ENCODE peak calls at places on chromosomes 2 and 18, in nine cellular contexts. K, Y, N, M, G, U, R, P and Z are unnamed samples.

GRCh38 chr18:26468931-26469340 is 79.4 kb downstream of the KCTD1 start:
- DNase-seq in K (no peak), Y (no peak), N (no peak), M (no peak), G (no peak), U (peak), R (no peak), P (no peak), Z (no peak)

GRCh38 chr2:27705851-27706622 is 42.3 kb downstream of the SLC4A1AP start:
- DNase-seq in K (no peak), Y (no peak), N (no peak), M (no peak), G (peak), U (peak), R (peak), P (peak), Z (no peak)

GRCh38 chr18:21760321-21760720 is 19.7 kb downstream of the MIB1 start:
- DNase-seq in K (no peak), Y (no peak), N (no peak), M (no peak), G (no peak), U (peak), R (peak), P (peak), Z (no peak)

GRCh38 chr2:101253013-101253712 is 477 bp downstream of the CNOT11 start:
- DNase-seq in K (peak), Y (peak), N (peak), M (peak), G (peak), U (peak), R (peak), P (peak), Z (peak)

GRCh38 chr18:6683112-6683876 is 46.2 kb upstream of the ARHGAP28 start:
- DNase-seq in K (no peak), Y (no peak), N (no peak), M (no peak), G (peak), U (no peak), R (no peak), P (no peak), Z (no peak)

GRCh38 chr2:80190166-80190565 is 114.4 kb downstream of the LRRTM1 start:
- DNase-seq in K (no peak), Y (no peak), N (no peak), M (no peak), G (no peak), U (no peak), R (no peak), P (no peak), Z (no peak)

GRCh38 chr2:25310965-25311865 is 30.5 kb downstream of the DNMT3A start:
- DNase-seq in K (no peak), Y (no peak), N (no peak), M (no peak), G (peak), U (no peak), R (no peak), P (no peak), Z (no peak)

GRCh38 chr2:200901459-200902072 is 12.4 kb downstream of the NIF3L1 start:
- DNase-seq in K (peak), Y (peak), N (peak), M (peak), G (peak), U (peak), R (peak), P (peak), Z (peak)

GRCh38 chr2:101873543-101873942 is 118.2 kb upstream of the IL1R2 start:
- DNase-seq in K (no peak), Y (no peak), N (no peak), M (no peak), G (no peak), U (peak), R (no peak), P (no peak), Z (no peak)

GRCh38 chr18:61379827-61380226 is 46.6 kb downstream of the CDH20 start:
- DNase-seq in K (no peak), Y (no peak), N (no peak), M (no peak), G (no peak), U (no peak), R (no peak), P (no peak), Z (no peak)

GRCh38 chr18:59381949-59382348 is 22.9 kb upstream of the LMAN1 start:
- DNase-seq in K (no peak), Y (no peak), N (no peak), M (no peak), G (no peak), U (no peak), R (no peak), P (no peak), Z (no peak)

GRCh38 chr2:39435974-39436591 is 1.0 kb downstream of the MAP4K3 start:
- DNase-seq in K (no peak), Y (no peak), N (no peak), M (no peak), G (peak), U (peak), R (peak), P (peak), Z (no peak)

GRCh38 chr2:134137182-134137595 is 116.7 kb upstream of the MGAT5 start:
- DNase-seq in K (no peak), Y (no peak), N (no peak), M (no peak), G (peak), U (peak), R (peak), P (peak), Z (no peak)

GRCh38 chr2:37654932-37655331 is 16.5 kb downstream of the CDC42EP3 start:
- DNase-seq in K (no peak), Y (peak), N (no peak), M (no peak), G (no peak), U (peak), R (no peak), P (no peak), Z (no peak)

GRCh38 chr18:34709631-34710429 is at the start of gene DTNA:
- DNase-seq in K (no peak), Y (no peak), N (no peak), M (no peak), G (no peak), U (peak), R (peak), P (peak), Z (no peak)

GRCh38 chr2:98390571-98391476 is 44.6 kb downstream of the CNGA3 start:
- DNase-seq in K (no peak), Y (no peak), N (no peak), M (no peak), G (no peak), U (no peak), R (no peak), P (no peak), Z (no peak)

GRCh38 chr2:170770304-170771048 is at the start of gene ERICH2:
- DNase-seq in K (peak), Y (peak), N (peak), M (peak), G (peak), U (peak), R (peak), P (peak), Z (no peak)

GRCh38 chr2:225276207-225276606 is 123.3 kb upstream of the NYAP2 start:
- DNase-seq in K (no peak), Y (no peak), N (no peak), M (no peak), G (no peak), U (no peak), R (no peak), P (no peak), Z (no peak)

GRCh38 chr2:60530660-60531276 is 22.7 kb downstream of the BCL11A start:
- DNase-seq in K (no peak), Y (no peak), N (no peak), M (no peak), G (peak), U (peak), R (no peak), P (no peak), Z (no peak)

GRCh38 chr2:14363137-14363536 is 269.4 kb upstream of the LRATD1 start:
- DNase-seq in K (no peak), Y (no peak), N (no peak), M (no peak), G (no peak), U (no peak), R (no peak), P (no peak), Z (no peak)

GRCh38 chr2:144509548-144510205 is 10.2 kb downstream of the ZEB2 start:
- DNase-seq in K (no peak), Y (no peak), N (no peak), M (no peak), G (no peak), U (no peak), R (peak), P (no peak), Z (no peak)

GRCh38 chr2:241063093-241063551 is 39.0 kb downstream of the MTERF4 start:
- DNase-seq in K (no peak), Y (no peak), N (no peak), M (no peak), G (no peak), U (no peak), R (no peak), P (no peak), Z (no peak)

GRCh38 chr18:52544086-52544485 is 204.1 kb downstream of the DCC start:
- DNase-seq in K (no peak), Y (no peak), N (no peak), M (no peak), G (no peak), U (no peak), R (no peak), P (no peak), Z (no peak)

GRCh38 chr2:44360749-44361329 is 455 bp downstream of the PREPL start:
- DNase-seq in K (no peak), Y (no peak), N (no peak), M (no peak), G (no peak), U (peak), R (peak), P (peak), Z (no peak)